ENCODE peak calls at places on chromosomes 2 and 18, in five cellular contexts. U is body of pancreas, Q is spleen, S is cardiac muscle cell, P is fibroblast of lung. V is an unnamed sample. For H3K9me3 and H3K36me3, the result is how much of the 10 kb centered on the place peaks cover.

GRCh38 chr2:7026740-7027139 is 109.5 kb downstream of the RNF144A start:
- DNase-seq in U (no peak), Q (peak), S (no peak), P (no peak), V (no peak)

GRCh38 chr2:237184192-237184922 is 98.7 kb downstream of the COPS8 start:
- DNase-seq in U (no peak), Q (no peak), S (peak), P (peak), V (no peak)

GRCh38 chr2:97965146-97965545 is 30.6 kb downstream of the TMEM131 start:
- DNase-seq in U (no peak), Q (no peak), S (no peak), P (no peak), V (no peak)

GRCh38 chr2:73931531-73932500 is 5.1 kb downstream of the DGUOK start:
- DNase-seq in U (no peak), Q (no peak), S (no peak), P (peak), V (no peak)

GRCh38 chr2:31013311-31013710 is 124.9 kb downstream of the GALNT14 start:
- DNase-seq in U (no peak), Q (no peak), S (no peak), P (no peak), V (no peak)

GRCh38 chr2:156320491-156320896 is 12.0 kb downstream of the NR4A2 start:
- DNase-seq in U (peak), Q (no peak), S (peak), P (peak), V (no peak)

GRCh38 chr18:9771261-9771976 is 63.3 kb downstream of the RAB31 start:
- DNase-seq in U (peak), Q (peak), S (peak), P (peak), V (no peak)

GRCh38 chr2:187552959-187553681 is 1.1 kb downstream of the TFPI start:
- DNase-seq in U (no peak), Q (no peak), S (peak), P (peak), V (no peak)

GRCh38 chr2:35871672-35872071 is 483.9 kb upstream of the CRIM1 start:
- DNase-seq in U (no peak), Q (no peak), S (no peak), P (no peak), V (no peak)

GRCh38 chr18:23458830-23459529 is 5.9 kb downstream of the RIOK3 start:
- DNase-seq in U (no peak), Q (no peak), S (peak), P (no peak), V (no peak)

GRCh38 chr2:165074884-165075283 is 119.6 kb upstream of the SLC38A11 start:
- DNase-seq in U (no peak), Q (no peak), S (no peak), P (no peak), V (no peak)

GRCh38 chr2:43293744-43294695 is 67.6 kb upstream of the ZFP36L2 start:
- DNase-seq in U (no peak), Q (no peak), S (peak), P (peak), V (no peak)

GRCh38 chr2:164928101-164928673 is 27.1 kb downstream of the SLC38A11 start:
- DNase-seq in U (no peak), Q (no peak), S (no peak), P (no peak), V (no peak)

GRCh38 chr2:99377879-99378278 is 40.7 kb downstream of the EIF5B start:
- DNase-seq in U (no peak), Q (no peak), S (no peak), P (no peak), V (no peak)

GRCh38 chr18:50286391-50287027 is 983 bp downstream of the CXXC1 start:
- DNase-seq in U (no peak), Q (peak), S (peak), P (no peak), V (peak)

GRCh38 chr2:238127165-238128060 is 11.1 kb upstream of the KLHL30 start:
- DNase-seq in U (no peak), Q (peak), S (peak), P (peak), V (no peak)

GRCh38 chr2:2875831-2876230 is 501.8 kb downstream of the EIPR1 start:
- DNase-seq in U (no peak), Q (no peak), S (no peak), P (no peak), V (no peak)
- H3K9me3 ChIP-seq in U (under half), Q (under half), S (under half), P (under half), V (under half)

GRCh38 chr2:45715601-45716379 is 64.3 kb downstream of the PRKCE start:
- DNase-seq in U (no peak), Q (no peak), S (no peak), P (no peak), V (no peak)
- TF ChIP-seq CTCF in U (no peak), Q (no peak), S (no peak), P (no peak), V (no peak)

DNA sequence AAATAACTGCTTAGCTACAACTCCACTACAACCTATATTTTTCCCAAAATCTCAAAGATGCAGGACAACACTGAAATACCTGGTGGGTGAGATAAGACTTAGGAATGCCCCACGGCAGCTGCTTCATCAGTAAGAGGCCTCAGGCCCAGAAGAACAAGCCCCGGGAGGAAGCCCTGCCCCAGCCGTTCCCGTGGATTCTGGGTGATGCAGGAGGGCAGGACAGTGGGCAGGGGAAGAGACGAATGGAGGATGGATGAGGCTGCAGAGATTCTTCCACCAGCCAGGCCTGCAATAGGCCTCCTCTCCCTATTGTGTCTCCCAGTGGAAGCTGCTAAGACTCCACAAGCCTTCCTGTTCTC is 197.9 kb upstream of the HDAC4 start:
- DNase-seq in U (peak), Q (peak), S (no peak), P (no peak), V (no peak)
- H3K36me3 ChIP-seq in U (under half), Q (under half), S (under half), P (under half), V (under half)

GRCh38 chr2:83051538-83052192 is 1407.4 kb downstream of the SUCLG1 start:
- DNase-seq in U (no peak), Q (no peak), S (peak), P (no peak), V (no peak)
- H3K9me3 ChIP-seq in U (under half), Q (under half), S (under half), P (under half), V (under half)

DNA sequence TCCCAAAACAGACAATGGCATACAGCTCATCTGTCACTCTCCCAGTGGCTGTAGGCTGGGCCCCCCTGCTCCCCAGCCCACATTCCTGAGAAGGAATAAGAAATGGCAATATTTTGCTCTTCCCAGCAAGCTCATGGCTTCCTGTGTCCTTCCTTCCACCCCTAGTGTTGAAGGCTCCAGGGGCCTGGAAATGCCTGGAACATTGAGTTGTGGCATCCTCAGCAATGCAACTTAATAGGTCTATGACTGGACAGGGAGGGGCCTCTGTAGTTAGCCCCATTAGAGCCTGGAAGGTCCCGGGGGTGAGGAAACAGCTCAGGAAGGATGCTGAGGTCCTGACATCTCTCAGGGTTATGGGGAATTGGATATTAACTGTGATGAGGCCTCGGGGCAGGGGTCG is 3.3 kb downstream of the KIF3C start:
- DNase-seq in U (no peak), Q (peak), S (no peak), P (no peak), V (no peak)
- TF ChIP-seq CTCF in U (no peak), Q (no peak), S (no peak), P (no peak), V (no peak)